ENCODE peak calls at places on chromosomes 16 and 17, in four cellular contexts. G is Peyer's patch, P is pancreas, D is sigmoid colon. N is an unnamed sample. For H3K4me1, the result is how much of the 10 kb centered on the place peaks cover.

GRCh38 chr16:17836868-17837602 is 366.3 kb upstream of the XYLT1 start:
- DNase-seq in D (no peak), P (no peak), G (no peak), N (no peak)

GRCh38 chr16:82585675-82586074 is 41.1 kb upstream of the CDH13 start:
- DNase-seq in D (no peak), P (no peak), G (no peak), N (no peak)

GRCh38 chr17:46772013-46772878 is 46.2 kb downstream of the WNT3 start:
- DNase-seq in D (no peak), P (no peak), G (no peak), N (no peak)

GRCh38 chr17:50460831-50461526 is 7.7 kb downstream of the CHAD start:
- DNase-seq in G (no peak), P (no peak), D (peak), N (no peak)

GRCh38 chr16:82088483-82088882 is 53.4 kb downstream of the HSD17B2 start:
- DNase-seq in G (no peak), P (no peak), D (no peak), N (no peak)

GRCh38 chr17:80106176-80106575 is 4.8 kb downstream of the GAA start:
- DNase-seq in P (peak), G (no peak), D (no peak), N (peak)

GRCh38 chr16:50547340-50547865 is 793 bp upstream of the NKD1 start:
- DNase-seq in P (peak), G (peak), D (peak), N (peak)

GRCh38 chr17:43175213-43176118 is 4.5 kb downstream of the NBR1 start:
- DNase-seq in D (no peak), P (no peak), G (no peak), N (no peak)

GRCh38 chr17:12078791-12079190 is 58.1 kb downstream of the MAP2K4 start:
- DNase-seq in D (no peak), P (no peak), G (no peak), N (no peak)

DNA sequence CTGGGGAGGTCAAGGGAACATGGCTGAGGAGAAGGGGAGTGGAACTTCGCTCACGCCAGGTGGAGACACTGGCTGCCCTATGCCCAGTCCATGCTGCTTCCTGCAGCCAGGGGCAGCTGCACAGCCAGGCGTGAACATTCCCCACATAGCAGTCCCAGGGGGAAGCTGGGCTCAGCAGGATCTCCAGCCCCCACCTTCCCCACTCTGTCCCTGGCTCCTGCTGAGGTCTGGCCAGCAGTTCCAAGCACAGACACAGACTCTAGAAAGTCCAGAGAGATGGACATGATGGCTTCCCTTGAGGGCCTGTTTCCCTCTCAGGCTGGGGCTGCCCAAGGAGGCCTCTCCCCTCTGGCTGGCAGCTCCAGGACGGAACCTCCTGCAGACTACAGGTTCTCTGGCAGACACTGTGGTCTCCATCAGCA is 9.3 kb downstream of the JUP start:
- DNase-seq in G (no peak), D (peak), P (no peak), N (peak)
- H3K4me1 ChIP-seq in G (half or more), D (under half), P (under half), N (under half)

GRCh38 chr17:38419508-38419981 is 8.7 kb upstream of the ARHGAP23 start:
- DNase-seq in P (no peak), D (no peak), G (no peak), N (no peak)
- H3K4me1 ChIP-seq in P (under half), D (half or more), G (under half), N (under half)

GRCh38 chr16:719815-720506 is 985 bp upstream of the ANTKMT start:
- DNase-seq in G (peak), D (no peak), P (no peak), N (no peak)
- H3K4me1 ChIP-seq in G (under half), D (under half), P (under half), N (under half)

GRCh38 chr17:17025621-17026020 is 16.6 kb upstream of the MPRIP start:
- DNase-seq in G (no peak), D (no peak), P (no peak), N (no peak)
- H3K4me1 ChIP-seq in G (under half), D (under half), P (under half), N (under half)

GRCh38 chr16:75233611-75233938 is 14.8 kb downstream of the CTRB1 start:
- DNase-seq in G (no peak), D (no peak), P (no peak), N (no peak)
- H3K4me1 ChIP-seq in G (under half), D (under half), P (under half), N (under half)

DNA sequence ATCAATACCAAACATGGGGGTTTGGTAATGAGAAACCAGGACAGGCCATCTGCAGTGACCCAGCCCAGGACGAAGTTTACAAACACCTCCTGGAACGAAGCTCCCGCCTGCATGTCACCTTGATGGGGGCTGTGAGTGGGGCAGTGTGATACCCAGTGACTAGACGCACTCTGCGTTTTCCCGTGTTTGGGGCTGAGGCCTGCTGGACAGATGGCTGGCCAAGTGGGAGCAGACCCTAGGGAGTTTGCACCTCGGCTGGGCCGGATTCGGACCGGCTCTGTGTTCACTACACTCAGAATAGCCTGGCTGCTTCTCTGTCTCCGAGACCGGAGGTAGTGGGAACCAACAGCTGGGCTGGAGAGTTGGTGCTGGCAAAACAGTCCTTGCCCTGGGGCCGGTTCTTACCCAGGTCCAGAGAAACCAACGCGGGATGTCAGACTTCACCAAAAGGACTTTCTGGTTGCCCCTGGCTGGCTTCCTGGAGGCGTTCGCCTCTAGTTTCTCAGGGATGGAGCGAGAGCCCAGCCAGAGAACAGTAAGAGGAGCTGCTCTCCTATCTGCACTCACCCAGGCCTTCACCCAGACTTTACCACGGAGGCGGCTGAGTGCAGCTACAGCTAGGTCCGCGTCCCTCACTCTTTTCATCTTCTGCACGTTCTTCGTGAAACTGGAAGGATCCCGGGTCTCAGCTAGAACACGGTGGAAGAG is 20.4 kb downstream of the CARHSP1 start:
- DNase-seq in G (no peak), D (peak), P (no peak), N (no peak)
- H3K4me1 ChIP-seq in G (under half), D (under half), P (under half), N (under half)

GRCh38 chr16:57190136-57190535 is 4.0 kb downstream of the RSPRY1 start:
- DNase-seq in P (no peak), D (no peak), G (no peak), N (no peak)
- H3K4me1 ChIP-seq in P (under half), D (half or more), G (under half), N (under half)

DNA sequence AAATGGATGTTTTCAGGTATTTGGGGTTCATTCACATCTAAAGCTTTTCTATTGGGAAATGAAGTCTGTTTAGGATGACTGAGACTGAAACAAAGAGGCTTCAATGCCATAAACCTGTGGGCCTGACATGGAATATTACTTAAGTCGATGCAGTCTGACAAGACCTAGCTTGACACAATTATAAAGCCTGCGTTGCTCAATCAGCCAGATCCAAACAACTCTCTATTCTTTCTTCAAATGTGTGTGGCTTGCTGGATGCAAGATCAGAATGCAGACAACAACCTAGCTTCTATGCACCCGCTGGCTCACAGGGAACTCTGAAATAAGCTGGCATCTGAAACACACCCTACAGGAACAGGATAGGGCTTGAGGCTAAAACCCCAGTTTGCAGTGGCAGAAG is 40.0 kb downstream of the RFFL start:
- DNase-seq in G (no peak), D (no peak), P (no peak), N (no peak)
- H3K4me1 ChIP-seq in G (under half), D (half or more), P (under half), N (under half)

N was measured in ovary.